ENCODE peak calls at places on chromosomes 13 and 19, in seven cellular contexts. Y, J, X, R, Z, I and A are unnamed samples. For H3K9me3, the result is how much of the 10 kb centered on the place peaks cover.

GRCh38 chr13:112449545-112449930 is 73.4 kb downstream of the SPACA7 start:
- DNase-seq in Y (no peak), J (no peak), X (no peak), R (no peak), Z (no peak), I (no peak), A (no peak)

GRCh38 chr13:25037057-25037813 is 58.7 kb upstream of the PABPC3 start:
- DNase-seq in Y (peak), J (peak), X (peak), R (peak), Z (peak), I (no peak), A (peak)

GRCh38 chr19:34351382-34351802 is 13.6 kb upstream of the GPI start:
- DNase-seq in Y (no peak), J (no peak), X (no peak), R (no peak), Z (no peak), I (no peak), A (no peak)

GRCh38 chr13:97496511-97496910 is 62.5 kb downstream of the RAP2A start:
- DNase-seq in Y (no peak), J (no peak), X (peak), R (no peak), Z (no peak), I (no peak), A (no peak)

GRCh38 chr19:41352609-41353465 is 885 bp downstream of the TGFB1 start:
- DNase-seq in Y (peak), J (peak), X (peak), R (peak), Z (peak), I (peak), A (peak)

GRCh38 chr13:81987159-81987558 is 1646.2 kb upstream of the SPRY2 start:
- DNase-seq in Y (no peak), J (no peak), X (no peak), R (no peak), Z (no peak), I (no peak), A (no peak)

GRCh38 chr19:33346665-33347064 is 26.8 kb upstream of the CEBPG start:
- DNase-seq in Y (no peak), J (no peak), X (no peak), R (no peak), Z (no peak), I (no peak), A (no peak)

GRCh38 chr13:39916330-39916729 is 260.9 kb downstream of the COG6 start:
- DNase-seq in Y (no peak), J (no peak), X (peak), R (no peak), Z (no peak), I (no peak), A (no peak)

GRCh38 chr13:37925878-37926473 is 56.4 kb upstream of the TRPC4 start:
- DNase-seq in Y (no peak), J (no peak), X (no peak), R (no peak), Z (no peak), I (no peak), A (no peak)

GRCh38 chr19:57754091-57754673 is 7.6 kb downstream of the ZNF776 start:
- DNase-seq in Y (no peak), J (no peak), X (no peak), R (no peak), Z (no peak), I (no peak), A (no peak)
- H3K9me3 ChIP-seq in Y (under half), J (half or more), X (under half), R (under half), Z (under half), I (half or more), A (half or more)

GRCh38 chr19:57075801-57076492 is 43.8 kb upstream of the USP29 start:
- DNase-seq in Y (no peak), J (no peak), X (no peak), R (no peak), Z (no peak), I (no peak), A (no peak)

GRCh38 chr19:57075125-57075524 is 44.7 kb upstream of the USP29 start:
- DNase-seq in Y (no peak), J (no peak), X (no peak), R (no peak), Z (no peak), I (no peak), A (no peak)

GRCh38 chr19:57078802-57079201 is 41.0 kb upstream of the USP29 start:
- DNase-seq in Y (no peak), J (no peak), X (no peak), R (no peak), Z (no peak), I (no peak), A (no peak)
- H3K9me3 ChIP-seq in Y (under half), J (under half), X (under half), R (under half), Z (under half), I (under half), A (under half)

GRCh38 chr19:56994251-56995017 is 125.4 kb upstream of the USP29 start:
- DNase-seq in Y (no peak), J (no peak), X (no peak), R (no peak), Z (peak), I (no peak), A (no peak)

GRCh38 chr19:56995298-56995697 is 124.5 kb upstream of the USP29 start:
- DNase-seq in Y (no peak), J (no peak), X (no peak), R (no peak), Z (peak), I (no peak), A (no peak)

GRCh38 chr19:56988271-56988670 is 131.5 kb upstream of the USP29 start:
- DNase-seq in Y (no peak), J (no peak), X (no peak), R (no peak), Z (no peak), I (no peak), A (no peak)

DNA sequence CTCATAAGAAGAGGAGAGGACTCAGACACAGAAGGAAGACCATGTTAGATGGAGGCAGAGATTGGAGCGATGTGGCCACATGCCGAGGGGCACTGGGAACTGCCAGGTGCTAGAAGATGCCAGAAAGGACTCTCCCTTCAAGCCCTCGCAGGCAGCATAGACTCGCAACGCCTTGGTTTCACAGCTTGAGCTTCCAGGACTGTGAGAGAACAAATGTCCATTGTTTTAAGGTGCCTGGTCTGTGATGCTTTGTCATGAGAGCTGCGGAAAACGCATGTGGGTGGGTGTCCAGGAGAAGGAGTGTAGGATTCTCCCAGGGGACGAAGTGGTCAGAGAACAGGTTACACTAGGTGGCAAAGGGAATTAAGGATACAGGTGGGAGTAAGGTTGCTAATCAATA is 125.9 kb upstream of the USP29 start:
- DNase-seq in Y (no peak), J (no peak), X (no peak), R (no peak), Z (peak), I (no peak), A (no peak)
- H3K9me3 ChIP-seq in Y (under half), J (under half), X (under half), R (under half), Z (under half), I (under half), A (under half)

DNA sequence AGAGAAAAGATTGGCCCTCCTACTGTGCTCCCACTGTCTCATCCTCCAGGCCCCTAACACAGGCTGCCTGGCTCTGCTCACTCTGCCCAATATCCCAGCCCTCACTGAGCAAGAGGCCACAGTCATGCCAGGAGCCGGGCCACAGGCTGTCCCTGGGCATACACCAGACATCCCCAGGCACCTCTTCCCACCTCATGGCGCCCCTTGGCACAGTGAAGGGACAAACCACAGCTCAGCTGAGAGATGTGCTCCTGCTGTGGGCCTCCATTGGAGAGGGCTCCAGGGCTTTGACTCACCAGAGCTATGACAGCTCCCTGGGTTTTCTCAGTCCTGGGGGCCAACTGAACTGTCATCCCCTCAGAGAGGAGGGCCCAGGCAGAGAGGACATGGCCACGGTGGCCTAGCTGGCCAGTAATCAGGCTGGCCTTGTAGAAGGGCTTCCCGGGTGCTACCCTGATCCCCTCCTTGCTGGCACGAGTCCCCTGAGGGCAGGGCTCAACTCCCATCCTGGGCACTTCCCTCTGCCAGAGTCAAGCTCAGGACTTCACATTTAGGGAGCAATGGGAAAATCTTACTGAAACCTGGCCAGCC is 220.9 kb downstream of the TUBA3C start:
- DNase-seq in Y (no peak), J (no peak), X (no peak), R (peak), Z (no peak), I (no peak), A (no peak)
- H3K9me3 ChIP-seq in Y (under half), J (under half), X (under half), R (under half), Z (under half), I (under half), A (under half)

DNA sequence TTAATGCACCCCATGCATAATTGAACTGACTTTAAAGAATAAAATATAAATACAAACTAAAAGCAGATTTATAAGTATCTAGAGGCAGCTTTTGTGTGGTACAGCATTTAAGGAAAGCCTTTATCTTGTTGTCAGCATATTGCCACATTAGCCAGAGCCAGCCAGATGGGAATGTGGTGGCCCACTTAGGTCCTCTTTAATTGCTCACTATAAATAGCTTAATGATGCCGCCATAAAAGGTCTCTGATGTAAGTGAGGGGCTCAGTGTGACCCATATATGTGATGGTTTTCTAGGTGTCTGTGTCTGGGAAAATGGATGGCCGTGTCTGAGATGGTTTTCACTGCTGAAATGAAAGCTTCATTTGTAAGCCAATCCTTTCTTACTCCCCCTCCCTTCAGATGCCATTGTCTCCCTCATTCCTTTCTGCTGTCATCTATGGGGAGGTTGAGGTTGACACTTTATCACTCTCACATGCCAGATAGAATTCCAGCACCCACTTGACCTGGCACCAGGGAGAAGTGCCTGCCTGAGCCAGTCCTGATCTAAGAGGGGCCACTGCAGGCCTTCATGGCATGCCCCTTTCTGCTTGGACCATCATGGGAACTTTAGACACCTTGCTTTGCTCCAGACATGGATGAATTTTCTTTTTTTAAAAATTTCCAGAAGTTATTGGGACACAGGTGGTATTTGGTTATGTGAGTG is 135.3 kb downstream of the MTUS2 start:
- DNase-seq in Y (no peak), J (no peak), X (no peak), R (no peak), Z (no peak), I (no peak), A (no peak)
- H3K9me3 ChIP-seq in Y (under half), J (under half), X (under half), R (under half), Z (under half), I (under half), A (under half)

DNA sequence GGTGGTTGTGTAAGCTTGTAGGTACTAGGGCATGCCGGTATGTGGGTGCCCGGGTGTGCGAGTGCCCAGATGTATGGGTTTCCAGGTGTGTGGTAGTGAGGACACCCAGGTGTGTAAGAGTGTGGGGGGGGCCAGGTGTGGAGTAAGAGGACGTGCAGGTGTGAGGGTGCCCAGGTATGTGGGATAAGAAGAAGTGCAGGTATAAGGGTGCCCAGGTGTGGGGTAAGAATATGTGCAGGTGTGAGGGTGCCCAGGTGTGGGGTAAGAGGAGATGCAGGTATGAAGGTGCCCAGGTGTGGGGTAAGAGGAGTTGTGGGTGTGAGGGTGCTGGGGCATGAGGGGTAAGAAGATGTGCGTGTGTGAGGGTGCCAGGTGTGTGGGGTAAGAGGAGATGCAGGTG is 14.3 kb downstream of the MARK4 start:
- DNase-seq in Y (peak), J (no peak), X (no peak), R (no peak), Z (no peak), I (no peak), A (no peak)
- H3K9me3 ChIP-seq in Y (under half), J (under half), X (under half), R (under half), Z (under half), I (under half), A (under half)

GRCh38 chr13:84821261-84821660 is 939.0 kb upstream of the SLITRK1 start:
- DNase-seq in Y (no peak), J (no peak), X (no peak), R (no peak), Z (no peak), I (no peak), A (no peak)

GRCh38 chr13:84812789-84813188 is 930.5 kb upstream of the SLITRK1 start:
- DNase-seq in Y (no peak), J (no peak), X (no peak), R (no peak), Z (no peak), I (no peak), A (no peak)

GRCh38 chr13:84810781-84811180 is 928.5 kb upstream of the SLITRK1 start:
- DNase-seq in Y (no peak), J (no peak), X (no peak), R (no peak), Z (no peak), I (no peak), A (no peak)

GRCh38 chr13:84812078-84812477 is 929.8 kb upstream of the SLITRK1 start:
- DNase-seq in Y (no peak), J (no peak), X (no peak), R (no peak), Z (no peak), I (no peak), A (no peak)

GRCh38 chr13:84816567-84817133 is 934.4 kb upstream of the SLITRK1 start:
- DNase-seq in Y (no peak), J (no peak), X (no peak), R (no peak), Z (no peak), I (no peak), A (no peak)
- H3K9me3 ChIP-seq in Y (under half), J (under half), X (under half), R (under half), Z (under half), I (under half), A (under half)

DNA sequence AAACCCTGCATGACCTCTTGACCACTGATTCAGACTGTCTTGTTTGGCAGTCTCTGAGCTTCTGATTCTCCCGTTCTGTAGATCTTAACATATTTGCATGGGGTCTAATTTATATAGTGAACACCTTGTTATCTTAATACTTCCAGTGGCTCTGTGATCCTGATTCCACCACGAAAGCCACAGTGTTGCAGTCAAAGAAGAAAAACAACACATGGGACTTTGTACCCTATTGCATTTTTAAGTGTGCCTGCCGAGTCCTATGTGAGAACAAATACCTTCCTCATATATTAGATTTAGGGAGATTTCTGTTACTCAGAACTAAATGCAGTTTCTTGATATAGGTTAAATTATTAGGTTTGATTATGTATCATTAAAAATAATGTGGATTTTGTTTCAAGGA is 12.3 kb upstream of the ZNF556 start:
- DNase-seq in Y (no peak), J (no peak), X (no peak), R (no peak), Z (no peak), I (no peak), A (no peak)
- H3K9me3 ChIP-seq in Y (under half), J (under half), X (under half), R (under half), Z (under half), I (under half), A (under half)